ENCODE peak calls at places on chromosomes 3 and 15, in ten cellular contexts. One of them, this sample, is unnamed.

GRCh38 chr15:29672923-29673809 is 149.1 kb downstream of the TJP1 start:
- DNase-seq in A549: no peak
- DNase-seq in IMR-90: no peak
- DNase-seq in H1: no peak
- DNase-seq in GM23338: no peak
- DNase-seq in breast epithelium: no peak
- DNase-seq in fibroblast of lung: no peak
- DNase-seq in heart left ventricle: no peak
- DNase-seq in OCI-LY7: no peak
- DNase-seq in thyroid gland: no peak
- DNase-seq in this sample: no peak

GRCh38 chr3:31724681-31725080 is 192.0 kb downstream of the STT3B start:
- DNase-seq in A549: peak; percentile 28
- DNase-seq in IMR-90: peak; percentile 62
- DNase-seq in H1: no peak
- DNase-seq in GM23338: peak; percentile 69
- DNase-seq in breast epithelium: no peak
- DNase-seq in fibroblast of lung: peak; percentile 49
- DNase-seq in heart left ventricle: no peak
- DNase-seq in OCI-LY7: peak; percentile 65
- DNase-seq in thyroid gland: no peak
- DNase-seq in this sample: no peak

GRCh38 chr3:78143000-78143399 is 1103.1 kb downstream of the ROBO2 start:
- DNase-seq in A549: no peak
- DNase-seq in IMR-90: no peak
- DNase-seq in H1: no peak
- DNase-seq in GM23338: no peak
- DNase-seq in breast epithelium: no peak
- DNase-seq in fibroblast of lung: no peak
- DNase-seq in heart left ventricle: no peak
- DNase-seq in OCI-LY7: no peak
- DNase-seq in thyroid gland: no peak
- DNase-seq in this sample: no peak

GRCh38 chr15:65885668-65886218 is 16.5 kb downstream of the RAB11A start:
- DNase-seq in A549: no peak
- DNase-seq in IMR-90: no peak
- DNase-seq in H1: no peak
- DNase-seq in GM23338: no peak
- DNase-seq in breast epithelium: no peak
- DNase-seq in fibroblast of lung: no peak
- DNase-seq in heart left ventricle: no peak
- DNase-seq in OCI-LY7: no peak
- DNase-seq in thyroid gland: no peak
- DNase-seq in this sample: no peak

GRCh38 chr15:71753346-71753745 is 57.0 kb upstream of the NR2E3 start:
- DNase-seq in A549: no peak
- DNase-seq in IMR-90: peak; percentile 48
- DNase-seq in H1: no peak
- DNase-seq in GM23338: no peak
- DNase-seq in breast epithelium: no peak
- DNase-seq in fibroblast of lung: peak; percentile 12
- DNase-seq in heart left ventricle: no peak
- DNase-seq in OCI-LY7: no peak
- DNase-seq in thyroid gland: no peak
- DNase-seq in this sample: no peak

GRCh38 chr15:43922021-43922420 is 95.2 kb downstream of the WDR76 start:
- DNase-seq in A549: no peak
- DNase-seq in IMR-90: peak; percentile 73
- DNase-seq in H1: no peak
- DNase-seq in GM23338: no peak
- DNase-seq in breast epithelium: no peak
- DNase-seq in fibroblast of lung: peak; percentile 35
- DNase-seq in heart left ventricle: no peak
- DNase-seq in OCI-LY7: no peak
- DNase-seq in thyroid gland: no peak
- DNase-seq in this sample: no peak

GRCh38 chr3:127788436-127788835 is 33.9 kb downstream of the MGLL start:
- DNase-seq in A549: no peak
- DNase-seq in IMR-90: no peak
- DNase-seq in H1: no peak
- DNase-seq in GM23338: no peak
- DNase-seq in breast epithelium: no peak
- DNase-seq in fibroblast of lung: no peak
- DNase-seq in heart left ventricle: no peak
- DNase-seq in OCI-LY7: no peak
- DNase-seq in thyroid gland: no peak
- DNase-seq in this sample: no peak

GRCh38 chr3:112597945-112598344 is 36.1 kb downstream of the SLC35A5 start:
- DNase-seq in A549: no peak
- DNase-seq in IMR-90: no peak
- DNase-seq in H1: no peak
- DNase-seq in GM23338: no peak
- DNase-seq in breast epithelium: no peak
- DNase-seq in fibroblast of lung: no peak
- DNase-seq in heart left ventricle: no peak
- DNase-seq in OCI-LY7: no peak
- DNase-seq in thyroid gland: no peak
- DNase-seq in this sample: no peak

GRCh38 chr3:190538288-190538687 is 24.4 kb downstream of the IL1RAP start:
- DNase-seq in A549: no peak
- DNase-seq in IMR-90: no peak
- DNase-seq in H1: no peak
- DNase-seq in GM23338: no peak
- DNase-seq in breast epithelium: no peak
- DNase-seq in fibroblast of lung: no peak
- DNase-seq in heart left ventricle: no peak
- DNase-seq in OCI-LY7: no peak
- DNase-seq in thyroid gland: no peak
- DNase-seq in this sample: no peak

GRCh38 chr15:69125236-69125635 is 35.2 kb upstream of the GLCE start:
- DNase-seq in A549: no peak
- DNase-seq in IMR-90: no peak
- DNase-seq in H1: no peak
- DNase-seq in GM23338: peak; percentile 39
- DNase-seq in breast epithelium: no peak
- DNase-seq in fibroblast of lung: no peak
- DNase-seq in heart left ventricle: no peak
- DNase-seq in OCI-LY7: no peak
- DNase-seq in thyroid gland: no peak
- DNase-seq in this sample: no peak

GRCh38 chr3:111862415-111862814 is 3.4 kb downstream of the PHLDB2 start:
- DNase-seq in A549: no peak
- DNase-seq in IMR-90: no peak
- DNase-seq in H1: no peak
- DNase-seq in GM23338: no peak
- DNase-seq in breast epithelium: no peak
- DNase-seq in fibroblast of lung: no peak
- DNase-seq in heart left ventricle: no peak
- DNase-seq in OCI-LY7: no peak
- DNase-seq in thyroid gland: no peak
- DNase-seq in this sample: no peak

GRCh38 chr3:194390835-194391234 is 8.2 kb downstream of the GP5 start:
- DNase-seq in A549: no peak
- DNase-seq in IMR-90: no peak
- DNase-seq in H1: no peak
- DNase-seq in GM23338: no peak
- DNase-seq in breast epithelium: no peak
- DNase-seq in fibroblast of lung: no peak
- DNase-seq in heart left ventricle: no peak
- DNase-seq in OCI-LY7: no peak
- DNase-seq in thyroid gland: no peak
- DNase-seq in this sample: no peak

GRCh38 chr3:71051893-71052687 is 531.4 kb downstream of the FOXP1 start:
- DNase-seq in A549: no peak
- DNase-seq in IMR-90: peak; percentile 40
- DNase-seq in H1: no peak
- DNase-seq in GM23338: no peak
- DNase-seq in breast epithelium: no peak
- DNase-seq in fibroblast of lung: peak; percentile 64
- DNase-seq in heart left ventricle: no peak
- DNase-seq in OCI-LY7: no peak
- DNase-seq in thyroid gland: no peak
- DNase-seq in this sample: peak; percentile 40

GRCh38 chr3:17088602-17089313 is 204.0 kb downstream of the PLCL2 start:
- DNase-seq in A549: no peak
- DNase-seq in IMR-90: no peak
- DNase-seq in H1: no peak
- DNase-seq in GM23338: no peak
- DNase-seq in breast epithelium: no peak
- DNase-seq in fibroblast of lung: no peak
- DNase-seq in heart left ventricle: no peak
- DNase-seq in OCI-LY7: no peak
- DNase-seq in thyroid gland: peak; percentile 3
- DNase-seq in this sample: no peak

GRCh38 chr3:157376596-157377300 is 59.9 kb upstream of the PTX3 start:
- DNase-seq in A549: no peak
- DNase-seq in IMR-90: no peak
- DNase-seq in H1: no peak
- DNase-seq in GM23338: no peak
- DNase-seq in breast epithelium: no peak
- DNase-seq in fibroblast of lung: no peak
- DNase-seq in heart left ventricle: no peak
- DNase-seq in OCI-LY7: no peak
- DNase-seq in thyroid gland: no peak
- DNase-seq in this sample: no peak

GRCh38 chr3:58991623-58992022 is 58.2 kb downstream of the CFAP20DC start:
- DNase-seq in A549: no peak
- DNase-seq in IMR-90: no peak
- DNase-seq in H1: no peak
- DNase-seq in GM23338: peak; percentile 11
- DNase-seq in breast epithelium: no peak
- DNase-seq in fibroblast of lung: no peak
- DNase-seq in heart left ventricle: no peak
- DNase-seq in OCI-LY7: no peak
- DNase-seq in thyroid gland: no peak
- DNase-seq in this sample: no peak

GRCh38 chr3:117103645-117104044 is 394.1 kb downstream of the TUSC7 start:
- DNase-seq in A549: no peak
- DNase-seq in IMR-90: no peak
- DNase-seq in H1: no peak
- DNase-seq in GM23338: peak; percentile 23
- DNase-seq in breast epithelium: no peak
- DNase-seq in fibroblast of lung: no peak
- DNase-seq in heart left ventricle: no peak
- DNase-seq in OCI-LY7: no peak
- DNase-seq in thyroid gland: no peak
- DNase-seq in this sample: no peak
- TF ChIP-seq CTCF in A549: no peak
- TF ChIP-seq CTCF in IMR-90: no peak
- TF ChIP-seq CTCF in H1: no peak
- TF ChIP-seq CTCF in GM23338: peak; percentile 48
- TF ChIP-seq CTCF in breast epithelium: no peak
- TF ChIP-seq CTCF in fibroblast of lung: peak; percentile 12
- TF ChIP-seq CTCF in heart left ventricle: no peak
- TF ChIP-seq CTCF in OCI-LY7: no peak
- TF ChIP-seq CTCF in thyroid gland: no peak
- TF ChIP-seq CTCF in this sample: no peak

GRCh38 chr15:57031082-57031481 is 112.6 kb downstream of the TCF12 start:
- DNase-seq in A549: no peak
- DNase-seq in IMR-90: no peak
- DNase-seq in H1: no peak
- DNase-seq in GM23338: no peak
- DNase-seq in breast epithelium: no peak
- DNase-seq in fibroblast of lung: no peak
- DNase-seq in heart left ventricle: no peak
- DNase-seq in OCI-LY7: no peak
- DNase-seq in thyroid gland: no peak
- DNase-seq in this sample: no peak
- H3K27ac ChIP-seq in A549: no peak overlapping the region
- H3K27ac ChIP-seq in IMR-90: no peak overlapping the region
- H3K27ac ChIP-seq in H1: no peak overlapping the region
- H3K27ac ChIP-seq in GM23338: no peak overlapping the region
- H3K27ac ChIP-seq in breast epithelium: peak overlapping the region; percentile 65
- H3K27ac ChIP-seq in fibroblast of lung: no peak overlapping the region
- H3K27ac ChIP-seq in heart left ventricle: no peak overlapping the region
- H3K27ac ChIP-seq in OCI-LY7: no peak overlapping the region
- H3K27ac ChIP-seq in thyroid gland: no peak overlapping the region
- H3K27ac ChIP-seq in this sample: no peak overlapping the region

DNA sequence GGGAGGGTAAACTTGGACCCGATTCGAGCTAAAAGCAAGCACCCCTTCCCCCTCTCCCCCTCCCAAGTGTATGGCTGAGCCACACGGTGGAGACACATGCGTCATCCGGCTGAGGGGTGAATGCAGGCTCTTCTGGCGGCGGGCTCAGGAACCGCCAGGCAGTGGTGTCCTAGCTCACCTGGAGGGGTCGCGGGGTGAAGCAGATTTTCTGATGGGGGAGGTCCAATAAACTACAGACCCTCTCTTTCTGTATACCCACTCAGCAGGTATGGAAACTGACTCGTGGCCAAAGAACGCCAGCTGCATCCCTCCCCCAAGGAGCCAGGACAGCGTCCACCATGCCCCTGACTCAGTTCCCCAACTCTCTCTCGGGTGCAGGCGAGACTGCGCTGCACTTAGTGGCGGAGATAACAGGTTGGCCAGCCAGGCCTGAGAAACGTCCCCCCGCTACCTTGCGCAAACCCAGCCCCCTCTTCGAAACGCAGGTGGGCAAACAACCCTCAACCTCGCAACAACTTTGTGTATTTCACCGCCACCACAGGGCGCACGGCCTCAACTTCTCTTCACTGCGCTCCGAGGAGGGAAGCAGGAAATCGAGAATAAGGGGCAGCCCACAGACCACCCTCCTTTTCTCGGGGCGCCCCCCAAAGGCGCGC is 1.3 kb downstream of the MAGI1 start:
- DNase-seq in A549: peak; percentile 62
- DNase-seq in IMR-90: peak; percentile 64
- DNase-seq in H1: peak; percentile 39
- DNase-seq in GM23338: peak; percentile 86
- DNase-seq in breast epithelium: peak; percentile 61
- DNase-seq in fibroblast of lung: peak; percentile 36
- DNase-seq in heart left ventricle: peak; percentile 70
- DNase-seq in OCI-LY7: no peak
- DNase-seq in thyroid gland: peak; percentile 77
- DNase-seq in this sample: peak; percentile 53
- TF ChIP-seq CTCF in A549: no peak
- TF ChIP-seq CTCF in IMR-90: peak; percentile 29
- TF ChIP-seq CTCF in H1: peak; percentile 56
- TF ChIP-seq CTCF in GM23338: peak; percentile 49
- TF ChIP-seq CTCF in breast epithelium: peak; percentile 66
- TF ChIP-seq CTCF in fibroblast of lung: no peak
- TF ChIP-seq CTCF in heart left ventricle: peak; percentile 36
- TF ChIP-seq CTCF in OCI-LY7: no peak
- TF ChIP-seq CTCF in thyroid gland: no peak
- TF ChIP-seq CTCF in this sample: peak; percentile 40

DNA sequence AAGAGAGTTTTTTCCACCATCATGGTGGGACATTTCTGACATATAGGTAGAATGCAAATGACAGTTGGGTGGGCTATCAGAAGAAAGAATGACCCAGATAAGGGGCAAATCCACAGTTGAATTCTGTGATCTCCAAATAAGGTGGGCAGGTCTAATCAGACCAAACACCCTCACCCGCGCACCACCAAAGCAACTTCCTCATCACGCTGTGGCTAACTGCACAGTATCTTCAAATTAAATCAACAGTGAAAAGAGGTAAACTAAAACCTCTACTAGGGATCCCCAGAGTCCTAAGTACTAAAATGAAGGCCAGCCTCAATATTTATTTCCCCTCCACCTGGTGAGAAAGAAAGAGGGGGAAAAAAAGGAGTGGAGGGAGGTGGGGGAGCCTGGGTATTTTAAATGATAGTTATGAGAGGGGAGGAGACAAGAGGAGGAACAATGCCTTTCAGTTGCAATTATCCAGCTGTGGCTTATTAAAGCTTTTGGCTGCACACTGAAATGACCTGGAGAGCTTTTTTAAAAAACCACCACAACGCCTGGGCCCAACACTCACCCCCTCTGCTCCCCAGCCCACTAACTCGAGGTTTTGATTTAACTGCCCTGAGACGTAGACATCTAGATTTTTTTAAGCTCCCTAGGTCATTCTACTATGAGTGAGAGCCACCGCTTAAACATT is 61.0 kb downstream of the LRIG1 start:
- DNase-seq in A549: no peak
- DNase-seq in IMR-90: no peak
- DNase-seq in H1: no peak
- DNase-seq in GM23338: no peak
- DNase-seq in breast epithelium: no peak
- DNase-seq in fibroblast of lung: no peak
- DNase-seq in heart left ventricle: no peak
- DNase-seq in OCI-LY7: peak; percentile 50
- DNase-seq in thyroid gland: no peak
- DNase-seq in this sample: no peak
- H3K27ac ChIP-seq in A549: no peak overlapping the region
- H3K27ac ChIP-seq in IMR-90: no peak overlapping the region
- H3K27ac ChIP-seq in H1: no peak overlapping the region
- H3K27ac ChIP-seq in GM23338: peak overlapping the region; percentile 90
- H3K27ac ChIP-seq in breast epithelium: peak overlapping the region; percentile 90
- H3K27ac ChIP-seq in fibroblast of lung: no peak overlapping the region
- H3K27ac ChIP-seq in heart left ventricle: no peak overlapping the region
- H3K27ac ChIP-seq in OCI-LY7: peak overlapping the region; percentile 50
- H3K27ac ChIP-seq in thyroid gland: peak overlapping the region; percentile 36
- H3K27ac ChIP-seq in this sample: peak overlapping the region; percentile 93